ENCODE peak calls at places on chromosomes 13 and 19, in ten cellular contexts. I is NCI-H446 treated with DMSO at 0.1 percent for 48 hours; Q is RPMI7951; F is T-helper 2 cell treated with Interferon-gamma antibody and Interleukin-4, amounts not matched to agents 5 μg/mL and 100 μg/mL, for 36 hours; G is stimulated activated CD4-positive, alpha-beta T cell treated with anti-CD3 and anti-CD28 coated beads, Interleukin-4, amount 100 ng/mL, for 24 hours; N is uterus; O is HTR-8/SVneo; U is activated CD8-positive, alpha-beta T cell treated with anti-CD3 and anti-CD28 coated beads for 36 hours; A is heart left ventricle; X is ACHN. E is an unnamed sample.

GRCh38 chr19:29191005-29191404 is 21.9 kb downstream of the UQCRFS1 start:
- DNase-seq in I (no peak), Q (no peak), F (no peak), G (no peak), N (no peak), O (no peak), U (no peak), A (no peak), X (no peak), E (no peak)

GRCh38 chr19:14158276-14159023 is 22.1 kb upstream of the ASF1B start:
- DNase-seq in I (no peak), Q (no peak), F (no peak), G (no peak), N (no peak), O (no peak), U (no peak), A (no peak), X (no peak), E (no peak)

GRCh38 chr19:54464044-54464623 is 556 bp upstream of the LENG9 start:
- DNase-seq in I (peak), Q (peak), F (peak), G (peak), N (peak), O (peak), U (peak), A (peak), X (peak), E (peak)

GRCh38 chr13:91142572-91142971 is 204.9 kb upstream of the MIR17HG start:
- DNase-seq in I (peak), Q (no peak), F (no peak), G (no peak), N (no peak), O (peak), U (no peak), A (no peak), X (peak), E (no peak)

GRCh38 chr13:50319603-50320296 is 304.5 kb downstream of the KCNRG start:
- DNase-seq in I (no peak), Q (peak), F (no peak), G (no peak), N (no peak), O (no peak), U (no peak), A (no peak), X (no peak), E (no peak)

GRCh38 chr19:35143231-35143715 is at the start of gene FXYD7:
- DNase-seq in I (no peak), Q (no peak), F (no peak), G (no peak), N (peak), O (no peak), U (no peak), A (no peak), X (no peak), E (no peak)

GRCh38 chr19:1365306-1365963 is 18.3 kb upstream of the NDUFS7 start:
- DNase-seq in I (no peak), Q (no peak), F (no peak), G (no peak), N (no peak), O (no peak), U (no peak), A (no peak), X (no peak), E (no peak)

GRCh38 chr13:66312312-66313087 is 917.6 kb downstream of the PCDH9 start:
- DNase-seq in I (peak), Q (no peak), F (no peak), G (no peak), N (no peak), O (no peak), U (no peak), A (no peak), X (no peak), E (no peak)

GRCh38 chr19:19403373-19403901 is 2.0 kb upstream of the GATAD2A start:
- DNase-seq in I (no peak), Q (peak), F (no peak), G (peak), N (no peak), O (peak), U (peak), A (no peak), X (peak), E (no peak)

GRCh38 chr19:45952691-45953505 is 20.8 kb downstream of the NOVA2 start:
- DNase-seq in I (no peak), Q (peak), F (peak), G (peak), N (no peak), O (peak), U (peak), A (no peak), X (peak), E (no peak)

GRCh38 chr13:79525458-79525857 is 44.5 kb downstream of the NDFIP2 start:
- DNase-seq in I (no peak), Q (peak), F (peak), G (no peak), N (no peak), O (peak), U (peak), A (no peak), X (no peak), E (no peak)

GRCh38 chr13:71922191-71922590 is 55.2 kb upstream of the DACH1 start:
- DNase-seq in I (peak), Q (no peak), F (no peak), G (no peak), N (no peak), O (no peak), U (no peak), A (no peak), X (no peak), E (no peak)

GRCh38 chr19:3440082-3440481 is 40.2 kb downstream of the SMIM24 start:
- DNase-seq in I (no peak), Q (no peak), F (peak), G (peak), N (no peak), O (no peak), U (peak), A (no peak), X (peak), E (no peak)

GRCh38 chr13:95145587-95145986 is 155.7 kb downstream of the ABCC4 start:
- DNase-seq in I (no peak), Q (no peak), F (no peak), G (no peak), N (no peak), O (no peak), U (no peak), A (no peak), X (no peak), E (no peak)

GRCh38 chr13:20136781-20137703 is 23.8 kb downstream of the GJA3 start:
- DNase-seq in I (no peak), Q (no peak), F (peak), G (peak), N (no peak), O (no peak), U (peak), A (no peak), X (peak), E (no peak)

GRCh38 chr19:19110410-19111137 is 27.7 kb downstream of the TMEM161A start:
- DNase-seq in I (no peak), Q (no peak), F (peak), G (no peak), N (no peak), O (no peak), U (peak), A (no peak), X (peak), E (no peak)

GRCh38 chr19:45276284-45276687 is 25.2 kb downstream of the MARK4 start:
- DNase-seq in I (peak), Q (no peak), F (no peak), G (no peak), N (no peak), O (no peak), U (no peak), A (no peak), X (no peak), E (no peak)

GRCh38 chr13:80126382-80127068 is 214.4 kb downstream of the SPRY2 start:
- DNase-seq in I (no peak), Q (no peak), F (no peak), G (no peak), N (no peak), O (no peak), U (no peak), A (no peak), X (no peak), E (no peak)

GRCh38 chr13:43107780-43108179 is 84.4 kb downstream of the DNAJC15 start:
- DNase-seq in I (no peak), Q (no peak), F (no peak), G (no peak), N (no peak), O (no peak), U (no peak), A (no peak), X (no peak), E (no peak)

GRCh38 chr19:46478356-46478986 is 7.1 kb upstream of the PNMA8A start:
- DNase-seq in I (no peak), Q (peak), F (no peak), G (no peak), N (no peak), O (no peak), U (peak), A (no peak), X (no peak), E (peak)

GRCh38 chr13:35720690-35721554 is 244.4 kb upstream of the MAB21L1 start:
- DNase-seq in I (peak), Q (peak), F (peak), G (peak), N (peak), O (peak), U (peak), A (no peak), X (peak), E (peak)

GRCh38 chr19:17390665-17391370 is 3.2 kb downstream of the CCDC194 start:
- DNase-seq in I (peak), Q (peak), F (peak), G (peak), N (peak), O (peak), U (peak), A (peak), X (peak), E (peak)

GRCh38 chr13:42396501-42396900 is 124.5 kb downstream of the AKAP11 start:
- DNase-seq in I (no peak), Q (peak), F (peak), G (peak), N (no peak), O (no peak), U (peak), A (no peak), X (no peak), E (no peak)

GRCh38 chr13:46142692-46143238 is 37.9 kb upstream of the CPB2 start:
- DNase-seq in I (no peak), Q (no peak), F (no peak), G (no peak), N (no peak), O (no peak), U (no peak), A (no peak), X (no peak), E (no peak)

GRCh38 chr13:113204378-113204734 is 4.1 kb downstream of the PCID2 start:
- DNase-seq in I (no peak), Q (no peak), F (no peak), G (no peak), N (no peak), O (no peak), U (no peak), A (peak), X (no peak), E (no peak)

GRCh38 chr13:59266478-59267063 is 897.2 kb downstream of the DIAPH3 start:
- DNase-seq in I (no peak), Q (no peak), F (no peak), G (no peak), N (no peak), O (no peak), U (no peak), A (no peak), X (no peak), E (no peak)

GRCh38 chr13:31742102-31742695 is 2.9 kb downstream of the RXFP2 start:
- DNase-seq in I (peak), Q (peak), F (peak), G (peak), N (peak), O (peak), U (peak), A (no peak), X (peak), E (peak)

GRCh38 chr13:99908129-99908805 is 63.3 kb downstream of the ZIC5 start:
- DNase-seq in I (peak), Q (no peak), F (no peak), G (no peak), N (no peak), O (no peak), U (no peak), A (no peak), X (no peak), E (no peak)